ENCODE peak calls at places on chromosomes 6 and 20, in eight cellular contexts. D is caudate nucleus, T is fibroblast of lung, L is pancreas, C is HEK293T, H is left cardiac atrium, X is mammary epithelial cell, J is NCI-H1105. G is an unnamed sample.

GRCh38 chr6:157200611-157201010 is 122.7 kb downstream of the TMEM242 start:
- DNase-seq in D (no peak), T (no peak), L (no peak), C (no peak), H (no peak), X (no peak), J (no peak), G (no peak)

GRCh38 chr20:53337419-53338101 is 256.1 kb downstream of the ZNF217 start:
- DNase-seq in D (no peak), T (no peak), L (no peak), C (no peak), H (no peak), X (no peak), J (no peak), G (no peak)

GRCh38 chr6:42162384-42162783 is 10.8 kb upstream of the GUCA1A start:
- DNase-seq in D (no peak), T (no peak), L (no peak), C (no peak), H (no peak), X (no peak), J (no peak), G (no peak)

GRCh38 chr6:158539363-158539762 is 20.5 kb upstream of the TMEM181 start:
- DNase-seq in D (no peak), T (no peak), L (no peak), C (no peak), H (no peak), X (no peak), J (no peak), G (peak; percentile 41)

GRCh38 chr6:54115966-54116365 is 4.7 kb downstream of the MLIP start:
- DNase-seq in D (no peak), T (no peak), L (no peak), C (no peak), H (no peak), X (peak; percentile 11), J (no peak), G (no peak)

GRCh38 chr6:106860940-106861339 is 113.6 kb downstream of the CD24 start:
- DNase-seq in D (no peak), T (no peak), L (no peak), C (no peak), H (no peak), X (no peak), J (no peak), G (no peak)

GRCh38 chr6:147949981-147950622 is 392.5 kb upstream of the SASH1 start:
- DNase-seq in D (no peak), T (peak; percentile 37), L (no peak), C (no peak), H (no peak), X (no peak), J (no peak), G (no peak)

GRCh38 chr20:53981752-53982437 is 88.5 kb downstream of the BCAS1 start:
- DNase-seq in D (no peak), T (peak; percentile 32), L (no peak), C (no peak), H (no peak), X (peak; percentile 20), J (no peak), G (no peak)

GRCh38 chr6:4322846-4323309 is 187.5 kb upstream of the ECI2 start:
- DNase-seq in D (no peak), T (no peak), L (no peak), C (no peak), H (no peak), X (peak; percentile 35), J (no peak), G (peak; percentile 77)

GRCh38 chr6:30219244-30219643 is 6.0 kb upstream of the TRIM26 start:
- DNase-seq in D (no peak), T (peak; percentile 32), L (no peak), C (peak; percentile 58), H (no peak), X (peak; percentile 50), J (peak; percentile 73), G (peak; percentile 72)

GRCh38 chr20:33667245-33668086 is 723 bp downstream of the ACTL10 start:
- DNase-seq in D (peak; percentile 35), T (peak; percentile 70), L (peak; percentile 92), C (no peak), H (peak; percentile 81), X (peak; percentile 40), J (peak; percentile 39), G (peak; percentile 65)

GRCh38 chr20:48682529-48683385 is 145.0 kb downstream of the PREX1 start:
- DNase-seq in D (peak; percentile 23), T (peak; percentile 94), L (peak; percentile 86), C (peak; percentile 41), H (peak; percentile 92), X (peak; percentile 32), J (peak; percentile 98), G (peak; percentile 94)

GRCh38 chr20:31607640-31608255 is 2.7 kb downstream of the ID1 start:
- DNase-seq in D (no peak), T (peak; percentile 51), L (no peak), C (no peak), H (peak; percentile 48), X (peak; percentile 12), J (no peak), G (no peak)

GRCh38 chr20:31945790-31946189 is 6.1 kb downstream of the PDRG1 start:
- DNase-seq in D (no peak), T (peak; percentile 15), L (no peak), C (no peak), H (no peak), X (no peak), J (no peak), G (no peak)

GRCh38 chr6:52595000-52595795 is 18.3 kb upstream of the TRAM2 start:
- DNase-seq in D (no peak), T (peak; percentile 93), L (no peak), C (no peak), H (peak; percentile 40), X (peak; percentile 55), J (no peak), G (peak; percentile 76)

GRCh38 chr20:10074513-10074912 is 39.7 kb downstream of the ANKEF1 start:
- DNase-seq in D (peak; percentile 21), T (peak; percentile 95), L (no peak), C (no peak), H (peak; percentile 41), X (peak; percentile 95), J (no peak), G (no peak)

GRCh38 chr20:35171753-35172433 is at the start of gene PROCR:
- DNase-seq in D (no peak), T (peak; percentile 95), L (peak; percentile 80), C (peak; percentile 72), H (peak; percentile 90), X (peak; percentile 99), J (peak; percentile 16), G (peak; percentile 92)

G was measured in colonic mucosa.